ENCODE peak calls at places on chromosome 19, in nine cellular contexts. I is neural progenitor cell, U is GM23248, F is GM23338, M is SK-N-SH, O is MM.1S, V is OCI-LY7, K is HCT116, B is hepatocyte. A is an unnamed sample.
A peak's percentile ranks its signal among the peaks of the same experiment; 100 is the strongest.

GRCh38 chr19:41971363-41971762 is 12.2 kb upstream of the RABAC1 start:
- DNase-seq in O (no peak), U (no peak), V (no peak), I (no peak), B (no peak), M (no peak), K (no peak), F (no peak), A (no peak)

GRCh38 chr19:32530773-32531172 is 50.2 kb upstream of the PDCD5 start:
- DNase-seq in U (no peak), O (no peak), F (no peak), V (no peak), K (no peak), B (no peak), M (no peak), I (no peak), A (no peak)

GRCh38 chr19:10069046-10069445 is 17.1 kb upstream of the SHFL start:
- DNase-seq in U (peak; percentile 54), I (no peak), V (no peak), K (no peak), M (no peak), F (no peak), B (no peak), O (no peak), A (peak; percentile 20)

GRCh38 chr19:41930926-41931592 is 2.8 kb upstream of the ERFL start:
- DNase-seq in F (peak; percentile 87), I (peak; percentile 51), O (no peak), M (no peak), U (peak; percentile 53), V (peak; percentile 58), B (no peak), K (no peak), A (no peak)

GRCh38 chr19:40576181-40576584 is 490 bp upstream of the SHKBP1 start:
- DNase-seq in M (no peak), O (no peak), F (peak; percentile 67), K (no peak), U (no peak), V (no peak), I (peak; percentile 36), B (no peak), A (no peak)

GRCh38 chr19:18349524-18350128 is 9.2 kb downstream of the PGPEP1 start:
- DNase-seq in M (peak; percentile 84), U (peak; percentile 82), B (peak; percentile 71), I (peak; percentile 49), O (no peak), K (no peak), V (peak; percentile 40), F (peak; percentile 79), A (peak; percentile 79)

GRCh38 chr19:44499559-44499958 is 763 bp downstream of the ZNF180 start:
- DNase-seq in I (no peak), U (no peak), K (no peak), O (no peak), V (no peak), B (no peak), M (no peak), F (peak; percentile 66), A (no peak)

GRCh38 chr19:42466521-42467436 is 24.0 kb upstream of the CXCL17 start:
- DNase-seq in F (no peak), U (peak; percentile 28), V (peak; percentile 79), K (no peak), B (no peak), I (no peak), M (no peak), O (no peak), A (no peak)

GRCh38 chr19:35066691-35067563 is 25.4 kb downstream of the HPN start:
- DNase-seq in K (peak; percentile 89), V (peak; percentile 97), F (peak; percentile 98), M (peak; percentile 90), U (peak; percentile 85), B (peak; percentile 94), O (peak; percentile 80), I (peak; percentile 92), A (peak; percentile 86)

GRCh38 chr19:54172413-54172763 is 572 bp downstream of the TMC4 start:
- DNase-seq in V (no peak), F (no peak), U (no peak), O (no peak), I (no peak), B (peak; percentile 71), M (no peak), K (no peak), A (peak; percentile 45)

GRCh38 chr19:18520848-18521691 is 800 bp downstream of the ELL start:
- DNase-seq in V (peak; percentile 69), F (peak; percentile 38), M (no peak), I (peak; percentile 58), K (no peak), B (peak; percentile 52), U (peak; percentile 63), O (peak; percentile 78), A (no peak)

GRCh38 chr19:48249502-48250014 is 6.2 kb downstream of the CARD8 start:
- DNase-seq in K (no peak), V (peak; percentile 80), B (no peak), U (no peak), M (no peak), I (no peak), O (peak; percentile 55), F (no peak), A (no peak)

GRCh38 chr19:42122691-42123607 is 9.3 kb downstream of the POU2F2 start:
- DNase-seq in V (peak; percentile 61), K (no peak), F (no peak), M (no peak), B (no peak), O (no peak), I (no peak), U (no peak), A (no peak)

GRCh38 chr19:44738603-44739585 is 9.6 kb upstream of the BCL3 start:
- DNase-seq in B (peak; percentile 69), O (no peak), K (no peak), U (peak; percentile 53), F (no peak), M (no peak), V (no peak), I (no peak), A (no peak)

GRCh38 chr19:7622933-7623685 is 6.2 kb downstream of the XAB2 start:
- DNase-seq in K (no peak), V (peak; percentile 14), M (no peak), B (no peak), U (peak; percentile 36), I (no peak), O (no peak), F (peak; percentile 76), A (no peak)
- TF ChIP-seq EZH2phosphoT487 in K (no peak), V (no peak), M (no peak), B (no peak), U (no peak), I (no peak), O (no peak), F (no peak), A (no peak)

GRCh38 chr19:37845932-37846331 is 60.5 kb downstream of the WDR87 start:
- DNase-seq in F (no peak), O (no peak), B (no peak), V (no peak), I (no peak), K (no peak), U (peak; percentile 3), M (no peak), A (no peak)
- H3K27ac ChIP-seq in F (no peak overlapping the region), O (no peak overlapping the region), B (no peak overlapping the region), V (no peak overlapping the region), I (no peak overlapping the region), K (no peak overlapping the region), U (no peak overlapping the region), M (no peak overlapping the region), A (no peak overlapping the region)

DNA sequence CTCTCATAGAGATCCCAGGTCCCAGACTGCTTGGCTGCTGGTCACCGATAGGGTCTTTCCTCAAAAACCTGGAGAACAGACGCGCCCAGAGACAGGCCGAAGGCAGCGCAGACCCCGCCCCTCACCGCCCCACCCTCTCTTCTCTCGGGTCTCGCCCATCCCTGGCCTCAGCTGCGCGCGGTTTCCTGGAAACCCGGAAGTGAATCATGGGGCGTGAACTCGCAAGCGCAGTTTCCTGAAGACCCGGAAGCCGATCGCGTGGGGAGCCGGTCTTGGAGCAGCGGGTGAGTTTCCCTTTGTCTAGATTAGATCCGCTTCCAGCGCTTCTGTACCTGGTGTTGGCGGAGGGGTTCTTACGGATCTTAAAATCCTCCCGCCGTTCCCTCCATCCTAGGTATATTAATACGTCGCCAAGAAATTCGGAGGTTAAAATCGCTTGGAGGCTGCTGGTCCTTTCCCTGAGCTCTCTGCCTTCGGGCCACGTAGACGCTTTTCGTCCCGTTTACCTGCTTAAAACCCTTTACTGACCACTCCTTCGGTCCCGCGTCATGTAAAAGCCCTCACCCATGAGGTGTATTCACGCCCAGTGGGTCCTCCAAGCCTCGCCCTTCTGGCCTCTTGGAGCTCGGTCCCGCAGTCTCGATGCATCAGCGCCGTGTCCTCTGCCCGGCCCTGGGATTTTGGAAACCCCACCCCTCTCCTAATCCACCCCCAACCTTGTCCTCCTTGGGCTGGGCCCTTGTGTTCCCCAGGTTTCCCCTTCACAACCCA is at the start of gene ZNF578:
- DNase-seq in V (no peak), K (no peak), I (no peak), F (peak; percentile 90), M (peak; percentile 95), O (no peak), B (no peak), U (peak; percentile 89), A (no peak)
- TF ChIP-seq EZH2phosphoT487 in V (no peak), K (no peak), I (no peak), F (no peak), M (no peak), O (no peak), B (no peak), U (no peak), A (no peak)

DNA sequence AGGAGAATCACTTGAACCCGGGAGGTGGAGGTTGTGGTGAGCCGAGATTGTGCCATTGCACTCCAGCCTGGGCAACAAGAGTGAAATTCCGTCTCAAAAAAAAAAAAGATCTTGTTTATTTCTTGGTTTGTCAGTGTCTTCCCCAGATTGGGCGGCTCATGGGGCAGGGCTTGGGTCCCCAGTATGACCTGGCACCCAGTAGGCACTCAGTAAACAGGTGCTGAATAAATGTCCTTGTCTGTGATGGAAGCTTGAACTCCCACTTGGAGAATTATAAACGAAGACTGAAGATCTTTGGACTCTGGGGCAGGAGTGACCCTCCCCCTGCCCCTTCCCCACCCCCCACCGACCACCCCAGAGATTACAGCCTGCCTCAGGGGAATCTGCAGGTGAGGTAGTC is 9.9 kb upstream of the FUT5 start:
- DNase-seq in M (no peak), B (no peak), U (no peak), O (no peak), I (no peak), F (no peak), V (no peak), K (no peak), A (no peak)
- H3K27ac ChIP-seq in M (no peak overlapping the region), B (peak overlapping the region; percentile 27), U (no peak overlapping the region), O (no peak overlapping the region), I (no peak overlapping the region), F (no peak overlapping the region), V (no peak overlapping the region), K (no peak overlapping the region), A (no peak overlapping the region)

GRCh38 chr19:19526581-19527370 is 1.9 kb upstream of the YJEFN3 start:
- DNase-seq in F (no peak), M (no peak), I (no peak), B (no peak), U (no peak), V (peak; percentile 33), K (no peak), O (no peak), A (no peak)
- TF ChIP-seq EZH2phosphoT487 in F (no peak), M (no peak), I (no peak), B (no peak), U (no peak), V (no peak), K (no peak), O (no peak), A (no peak)

GRCh38 chr19:861099-861755 is 1.8 kb downstream of the CFD start:
- DNase-seq in K (no peak), M (no peak), F (no peak), I (no peak), U (no peak), O (no peak), B (no peak), V (no peak), A (no peak)
- H3K27ac ChIP-seq in K (peak overlapping the region; percentile 96), M (no peak overlapping the region), F (no peak overlapping the region), I (no peak overlapping the region), U (no peak overlapping the region), O (no peak overlapping the region), B (no peak overlapping the region), V (no peak overlapping the region), A (no peak overlapping the region)

A was measured in PC-3.